ENCODE peak calls at places on chromosome 21, in seven cellular contexts. One of them, this sample, is unnamed.

GRCh38 chr21:43029785-43030184 is 45.9 kb downstream of the CBS start:
- DNase-seq in iPS DF 19.7: no peak
- DNase-seq in mucosa of gallbladder: no peak
- DNase-seq in ACHN: no peak
- DNase-seq in sigmoid colon: no peak
- DNase-seq in HCT116: no peak
- DNase-seq in left kidney: no peak
- DNase-seq in this sample: no peak

GRCh38 chr21:45845063-45845789 is 136.3 kb upstream of the COL6A1 start:
- DNase-seq in iPS DF 19.7: no peak
- DNase-seq in mucosa of gallbladder: no peak
- DNase-seq in ACHN: no peak
- DNase-seq in sigmoid colon: peak
- DNase-seq in HCT116: no peak
- DNase-seq in left kidney: no peak
- DNase-seq in this sample: no peak

GRCh38 chr21:43968410-43969114 is 43.5 kb upstream of the TRAPPC10 start:
- DNase-seq in iPS DF 19.7: no peak
- DNase-seq in mucosa of gallbladder: no peak
- DNase-seq in ACHN: no peak
- DNase-seq in sigmoid colon: no peak
- DNase-seq in HCT116: no peak
- DNase-seq in left kidney: no peak
- DNase-seq in this sample: no peak

GRCh38 chr21:16315223-16315622 is 585.4 kb downstream of the USP25 start:
- DNase-seq in iPS DF 19.7: no peak
- DNase-seq in mucosa of gallbladder: no peak
- DNase-seq in ACHN: no peak
- DNase-seq in sigmoid colon: no peak
- DNase-seq in HCT116: no peak
- DNase-seq in left kidney: no peak
- DNase-seq in this sample: no peak

GRCh38 chr21:33061233-33061632 is 8.7 kb upstream of the OLIG1 start:
- DNase-seq in iPS DF 19.7: no peak
- DNase-seq in mucosa of gallbladder: no peak
- DNase-seq in ACHN: no peak
- DNase-seq in sigmoid colon: no peak
- DNase-seq in HCT116: no peak
- DNase-seq in left kidney: no peak
- DNase-seq in this sample: no peak

GRCh38 chr21:37153193-37153934 is 80.3 kb downstream of the TTC3 start:
- DNase-seq in iPS DF 19.7: no peak
- DNase-seq in mucosa of gallbladder: no peak
- DNase-seq in ACHN: no peak
- DNase-seq in sigmoid colon: no peak
- DNase-seq in HCT116: no peak
- DNase-seq in left kidney: peak
- DNase-seq in this sample: no peak

GRCh38 chr21:45599146-45599581 is 44.4 kb upstream of the PCBP3 start:
- DNase-seq in iPS DF 19.7: no peak
- DNase-seq in mucosa of gallbladder: no peak
- DNase-seq in ACHN: no peak
- DNase-seq in sigmoid colon: peak
- DNase-seq in HCT116: no peak
- DNase-seq in left kidney: no peak
- DNase-seq in this sample: no peak

GRCh38 chr21:15638856-15639549 is 90.8 kb upstream of the USP25 start:
- DNase-seq in iPS DF 19.7: no peak
- DNase-seq in mucosa of gallbladder: no peak
- DNase-seq in ACHN: no peak
- DNase-seq in sigmoid colon: no peak
- DNase-seq in HCT116: no peak
- DNase-seq in left kidney: peak
- DNase-seq in this sample: no peak

GRCh38 chr21:36713746-36714145 is 14.8 kb downstream of the SIM2 start:
- DNase-seq in iPS DF 19.7: no peak
- DNase-seq in mucosa of gallbladder: no peak
- DNase-seq in ACHN: no peak
- DNase-seq in sigmoid colon: no peak
- DNase-seq in HCT116: no peak
- DNase-seq in left kidney: no peak
- DNase-seq in this sample: no peak

GRCh38 chr21:39387461-39388037 is 38.7 kb upstream of the HMGN1 start:
- DNase-seq in iPS DF 19.7: peak
- DNase-seq in mucosa of gallbladder: peak
- DNase-seq in ACHN: peak
- DNase-seq in sigmoid colon: peak
- DNase-seq in HCT116: peak
- DNase-seq in left kidney: peak
- DNase-seq in this sample: peak